ENCODE peak calls at places on chromosomes 5 and 9, in six cellular contexts. M is AG08396; P is activated effector memory CD4-positive, alpha-beta T cell treated with Interleukin-2 at 50 U/mL for 16 hours; H is endothelial cell; E is NCI-H774; A is A172. I is an unnamed sample.

GRCh38 chr5:81269751-81270686 is 31.4 kb upstream of the ZCCHC9 start:
- DNase-seq in M (no peak), P (no peak), H (no peak), A (no peak), E (no peak), I (no peak)

GRCh38 chr5:75620184-75620959 is 9.1 kb downstream of the ANKDD1B start:
- DNase-seq in E (no peak), M (no peak), A (no peak), P (no peak), H (no peak), I (no peak)

GRCh38 chr5:37248387-37248969 is 698 bp downstream of the CPLANE1 start:
- DNase-seq in P (no peak), E (peak), M (no peak), A (peak), H (no peak), I (no peak)

GRCh38 chr5:180026320-180026719 is 45.2 kb downstream of the RNF130 start:
- DNase-seq in H (no peak), E (peak), A (peak), P (no peak), M (no peak), I (peak)

GRCh38 chr5:100409538-100409937 is 125.6 kb upstream of the FAM174A start:
- DNase-seq in P (no peak), H (no peak), A (no peak), E (no peak), M (no peak), I (no peak)

GRCh38 chr9:36161187-36161586 is 8.0 kb upstream of the CCIN start:
- DNase-seq in A (peak), H (no peak), P (no peak), M (peak), E (no peak), I (no peak)

GRCh38 chr5:32843532-32843895 is 132.4 kb downstream of the NPR3 start:
- DNase-seq in P (no peak), E (no peak), A (no peak), M (no peak), H (no peak), I (no peak)

GRCh38 chr9:79149585-79149984 is 422.2 kb upstream of the TLE4 start:
- DNase-seq in A (no peak), P (no peak), M (no peak), E (no peak), H (no peak), I (no peak)

GRCh38 chr9:126813072-126813471 is 8.2 kb downstream of the ZBTB43 start:
- DNase-seq in H (no peak), P (no peak), M (no peak), E (no peak), A (no peak), I (no peak)

GRCh38 chr5:151684690-151685361 is 1.9 kb downstream of the SPARC start:
- DNase-seq in H (peak), E (no peak), P (no peak), M (peak), A (peak), I (no peak)

GRCh38 chr9:105854056-105854782 is 159.9 kb downstream of the TMEM38B start:
- DNase-seq in A (no peak), E (no peak), H (no peak), P (no peak), M (no peak), I (no peak)

GRCh38 chr9:755454-756381 is 85.8 kb upstream of the DMRT1 start:
- DNase-seq in P (no peak), H (no peak), M (peak), E (no peak), A (peak), I (no peak)

GRCh38 chr9:135743546-135744332 is 41.8 kb downstream of the KCNT1 start:
- DNase-seq in M (no peak), H (no peak), P (no peak), E (no peak), A (no peak), I (no peak)

GRCh38 chr9:128153117-128153946 is 4.1 kb downstream of the LCN2 start:
- DNase-seq in P (no peak), M (no peak), H (no peak), E (no peak), A (no peak), I (no peak)

GRCh38 chr9:137955224-137955570 is 77.6 kb downstream of the CACNA1B start:
- DNase-seq in A (no peak), M (no peak), E (no peak), H (no peak), P (no peak), I (no peak)

GRCh38 chr5:175378444-175379028 is 65.4 kb downstream of the DRD1 start:
- DNase-seq in A (peak), E (peak), P (no peak), H (no peak), M (peak), I (peak)

I was measured in epithelial cell of proximal tubule.